ENCODE peak calls at places on chromosomes 7 and 10, in ten cellular contexts. J, I, K, S, X, F, G, Z, V and T are unnamed samples.

GRCh38 chr7:104653870-104654401 is 325.5 kb downstream of the LHFPL3 start:
- DNase-seq in G (no peak), J (no peak), I (no peak), S (no peak), X (no peak), Z (no peak), K (no peak), V (no peak), F (no peak), T (no peak)

GRCh38 chr10:3806603-3807002 is 21.6 kb upstream of the KLF6 start:
- DNase-seq in G (no peak), F (peak; percentile 56), S (no peak), X (peak; percentile 77), I (no peak), Z (no peak), J (no peak), K (no peak), V (peak; percentile 84), T (peak; percentile 28)

GRCh38 chr7:106178593-106179134 is 66.6 kb upstream of the SYPL1 start:
- DNase-seq in S (peak; percentile 80), F (peak; percentile 33), V (peak; percentile 80), K (no peak), G (no peak), X (peak; percentile 67), J (no peak), I (no peak), Z (peak; percentile 52), T (no peak)

GRCh38 chr10:94524146-94524545 is 21.4 kb upstream of the HELLS start:
- DNase-seq in I (no peak), S (no peak), X (peak; percentile 89), Z (no peak), G (no peak), J (no peak), V (peak; percentile 87), K (no peak), F (no peak), T (no peak)

GRCh38 chr7:74051193-74051592 is 23.2 kb downstream of the ELN start:
- DNase-seq in Z (no peak), J (no peak), S (no peak), F (no peak), I (peak; percentile 52), V (no peak), G (no peak), X (peak; percentile 29), K (no peak), T (no peak)

GRCh38 chr7:170551-171363 is 21.6 kb upstream of the FAM20C start:
- DNase-seq in X (no peak), G (no peak), J (no peak), K (no peak), S (no peak), F (no peak), V (no peak), Z (no peak), I (peak; percentile 48), T (no peak)

GRCh38 chr7:55021951-55022617 is 3.3 kb downstream of the EGFR start:
- DNase-seq in V (no peak), S (no peak), X (peak; percentile 52), Z (no peak), F (no peak), K (no peak), J (no peak), I (no peak), G (no peak), T (no peak)

GRCh38 chr7:73918926-73919693 is 58.2 kb downstream of the TMEM270 start:
- DNase-seq in I (no peak), S (no peak), J (peak; percentile 50), K (no peak), Z (no peak), V (no peak), X (no peak), F (no peak), G (no peak), T (no peak)

GRCh38 chr10:23096814-23097549 is 1.6 kb downstream of the MSRB2 start:
- DNase-seq in I (no peak), X (peak; percentile 43), J (no peak), Z (peak; percentile 59), G (peak; percentile 42), F (no peak), V (no peak), S (no peak), K (no peak), T (no peak)

GRCh38 chr7:18754766-18755165 is 259.2 kb downstream of the HDAC9 start:
- DNase-seq in Z (no peak), X (peak; percentile 74), I (no peak), V (peak; percentile 85), J (no peak), G (no peak), K (no peak), S (peak; percentile 45), F (no peak), T (no peak)

GRCh38 chr7:70698219-70698832 is 433.6 kb upstream of the GALNT17 start:
- DNase-seq in K (no peak), Z (peak; percentile 73), F (peak; percentile 58), V (peak; percentile 70), I (no peak), G (peak; percentile 50), J (no peak), X (peak; percentile 72), S (peak; percentile 78), T (peak; percentile 40)

GRCh38 chr7:27661776-27662489 is 750 bp downstream of the HIBADH start:
- DNase-seq in G (peak; percentile 72), X (peak; percentile 40), K (peak; percentile 15), I (peak; percentile 60), S (peak; percentile 36), J (peak; percentile 9), F (peak; percentile 22), V (peak; percentile 32), Z (no peak), T (no peak)

GRCh38 chr7:55365103-55365679 is at the start of gene LANCL2:
- DNase-seq in X (peak; percentile 55), K (no peak), I (no peak), F (peak; percentile 45), G (peak; percentile 59), S (peak; percentile 56), J (peak; percentile 71), Z (peak; percentile 32), V (peak; percentile 64), T (peak; percentile 45)

GRCh38 chr7:20399516-20399915 is 68.8 kb downstream of the ITGB8 start:
- DNase-seq in G (no peak), F (no peak), I (no peak), Z (no peak), V (peak; percentile 6), J (no peak), X (no peak), S (peak; percentile 98), K (no peak), T (no peak)

GRCh38 chr7:87316097-87316700 is 29.3 kb upstream of the CROT start:
- DNase-seq in K (no peak), F (no peak), I (no peak), J (no peak), Z (no peak), G (no peak), V (no peak), S (no peak), X (no peak), T (no peak)

GRCh38 chr10:108791030-108791429 is 1132.3 kb downstream of the XPNPEP1 start:
- DNase-seq in S (no peak), X (no peak), J (no peak), F (no peak), Z (no peak), I (no peak), V (no peak), K (no peak), G (no peak), T (no peak)

GRCh38 chr7:152871678-152872060 is 112.1 kb downstream of the ACTR3B start:
- DNase-seq in J (no peak), I (no peak), V (no peak), G (no peak), K (no peak), X (no peak), Z (no peak), S (no peak), F (no peak), T (no peak)